ENCODE peak calls at places on chromosomes 5 and 9, in six cellular contexts. F is BJ; X is CD4-positive, alpha-beta T cell; O is GM10248; Y is GM12878; N is upper lobe of right lung. D is an unnamed sample.

GRCh38 chr5:136202800-136203199 is 9.8 kb upstream of the SMIM32 start:
- DNase-seq in X (no peak), F (no peak), O (no peak), Y (no peak), N (peak; percentile 40), D (no peak)

GRCh38 chr5:53779541-53779981 is 219.1 kb downstream of the NDUFS4 start:
- DNase-seq in O (no peak), N (no peak), Y (no peak), F (no peak), X (no peak), D (no peak)

GRCh38 chr5:54309237-54309636 is 1.1 kb downstream of the ARL15 start:
- DNase-seq in Y (no peak), X (no peak), N (no peak), F (no peak), O (no peak), D (no peak)

GRCh38 chr9:131482343-131483006 is 20.2 kb upstream of the POMT1 start:
- DNase-seq in Y (no peak), N (peak; percentile 51), O (no peak), X (no peak), F (no peak), D (no peak)

GRCh38 chr9:74951725-74952151 is 974 bp downstream of the C9orf40 start:
- DNase-seq in Y (no peak), O (peak; percentile 26), X (peak; percentile 14), N (peak; percentile 77), F (no peak), D (no peak)

GRCh38 chr5:125829349-125829748 is 593.9 kb upstream of the GRAMD2B start:
- DNase-seq in X (no peak), Y (no peak), F (no peak), N (no peak), O (peak; percentile 18), D (no peak)

GRCh38 chr9:78023003-78023741 is 8.4 kb downstream of the GNAQ start:
- DNase-seq in Y (no peak), X (no peak), N (no peak), F (no peak), O (no peak), D (no peak)

GRCh38 chr5:172564187-172564586 is 76.9 kb upstream of the NEURL1B start:
- DNase-seq in Y (no peak), O (no peak), X (no peak), N (no peak), F (no peak), D (no peak)

GRCh38 chr9:17462869-17463464 is 115.9 kb upstream of the SH3GL2 start:
- DNase-seq in Y (no peak), N (no peak), X (no peak), O (peak; percentile 13), F (peak; percentile 17), D (peak; percentile 28)

DNA sequence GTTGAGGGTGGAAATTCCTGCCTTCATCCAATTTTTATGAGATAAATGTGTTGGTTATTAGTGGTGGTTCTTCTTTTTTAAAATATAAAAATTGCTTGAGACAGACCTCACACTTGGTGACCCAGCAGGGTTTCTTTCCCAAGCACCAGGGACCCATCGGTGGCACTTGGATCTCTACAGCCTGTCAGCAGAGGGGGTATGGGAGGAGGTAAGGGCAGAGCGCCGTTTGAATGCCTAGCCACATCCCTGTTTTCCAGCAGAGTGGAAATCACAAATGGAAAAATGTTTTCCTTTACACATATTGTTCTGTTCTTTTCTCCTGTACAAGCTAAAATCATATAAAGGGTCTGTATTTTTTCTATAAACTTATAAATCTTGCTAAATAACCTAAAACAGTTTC is 248.0 kb downstream of the NR3C1 start:
- DNase-seq in O (no peak), N (no peak), F (no peak), X (no peak), Y (no peak), D (no peak)
- TF ChIP-seq CTCF in O (no peak), N (no peak), F (peak; percentile 42), X (no peak), Y (no peak), D (peak; percentile 30)

GRCh38 chr9:114367823-114368609 is 19.8 kb downstream of the AKNA start:
- DNase-seq in X (no peak), Y (no peak), N (peak; percentile 55), F (no peak), O (no peak), D (no peak)
- TF ChIP-seq CTCF in X (no peak), Y (no peak), N (no peak), F (no peak), O (no peak), D (no peak)

DNA sequence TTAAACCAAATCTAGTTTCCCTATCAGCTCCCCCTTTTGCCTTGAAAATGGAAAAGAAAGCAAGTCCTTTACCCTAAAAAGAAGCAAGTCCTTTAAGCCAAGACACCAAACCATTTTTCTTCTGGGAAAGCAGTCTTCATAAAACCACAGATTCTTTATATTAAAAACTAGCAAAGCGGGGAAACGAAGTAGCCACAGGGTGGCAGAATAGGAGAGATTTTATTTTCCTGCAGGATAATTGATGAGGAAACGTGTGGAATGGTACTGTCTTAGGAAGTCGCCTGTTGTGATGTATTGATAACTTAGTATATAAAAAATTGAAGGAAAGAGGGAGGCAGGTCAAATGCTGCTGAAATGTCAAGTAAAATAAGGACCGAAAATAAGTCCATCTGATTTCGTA is 41.1 kb downstream of the ZNF883 start:
- DNase-seq in F (no peak), Y (no peak), O (no peak), X (no peak), N (no peak), D (no peak)
- TF ChIP-seq CTCF in F (no peak), Y (no peak), O (no peak), X (no peak), N (no peak), D (no peak)

GRCh38 chr5:13830536-13830935 is 114.0 kb downstream of the DNAH5 start:
- DNase-seq in O (no peak), Y (no peak), F (no peak), N (no peak), X (no peak), D (no peak)

GRCh38 chr5:13833440-13833839 is 111.0 kb downstream of the DNAH5 start:
- DNase-seq in Y (no peak), O (no peak), F (no peak), N (no peak), X (no peak), D (no peak)

GRCh38 chr5:13831236-13831810 is 113.2 kb downstream of the DNAH5 start:
- DNase-seq in N (no peak), F (no peak), Y (no peak), X (no peak), O (no peak), D (no peak)
- TF ChIP-seq CTCF in N (no peak), F (no peak), Y (peak; percentile 9), X (no peak), O (no peak), D (peak; percentile 14)

DNA sequence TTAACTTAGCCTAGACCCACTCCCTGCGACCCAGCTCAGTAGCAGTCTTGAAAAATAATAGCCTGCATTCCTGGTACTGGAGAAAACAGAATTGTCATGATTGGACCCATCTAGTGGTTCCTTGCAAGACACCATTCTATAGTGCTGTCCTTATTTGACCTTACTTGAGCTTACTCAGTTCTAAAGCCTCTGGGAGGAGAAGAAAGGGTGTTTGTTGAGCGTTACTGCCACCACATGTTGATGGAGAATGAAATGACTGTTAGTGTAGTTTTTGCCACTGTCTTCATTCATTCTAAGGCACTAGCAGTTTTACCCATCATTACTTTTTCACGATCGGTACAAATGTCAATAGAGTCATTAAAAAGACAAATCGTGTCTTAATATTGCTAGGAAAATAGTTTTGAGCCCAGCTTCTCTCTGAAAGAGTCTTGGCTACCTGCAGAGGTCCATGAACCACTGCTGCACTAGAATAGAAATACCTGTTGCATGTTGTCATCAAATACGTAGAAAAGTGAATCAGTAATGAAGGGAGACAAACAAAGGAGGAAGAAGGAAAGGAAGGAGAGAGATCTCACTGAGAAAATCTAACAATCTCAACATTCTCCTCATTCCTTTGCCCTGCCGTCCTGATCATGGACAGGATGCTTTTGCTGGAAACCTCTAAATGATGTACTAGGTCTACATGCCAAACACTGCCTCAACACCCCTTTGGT is 96.0 kb downstream of the LIX1 start:
- DNase-seq in X (no peak), O (no peak), N (no peak), Y (no peak), F (no peak), D (no peak)
- TF ChIP-seq CTCF in X (no peak), O (peak; percentile 10), N (no peak), Y (peak; percentile 25), F (no peak), D (no peak)

GRCh38 chr5:149474198-149474597 is 77.0 kb downstream of the CSNK1A1 start:
- DNase-seq in N (no peak), F (no peak), O (no peak), Y (no peak), X (no peak), D (no peak)
- TF ChIP-seq CTCF in N (no peak), F (no peak), O (no peak), Y (no peak), X (no peak), D (no peak)

DNA sequence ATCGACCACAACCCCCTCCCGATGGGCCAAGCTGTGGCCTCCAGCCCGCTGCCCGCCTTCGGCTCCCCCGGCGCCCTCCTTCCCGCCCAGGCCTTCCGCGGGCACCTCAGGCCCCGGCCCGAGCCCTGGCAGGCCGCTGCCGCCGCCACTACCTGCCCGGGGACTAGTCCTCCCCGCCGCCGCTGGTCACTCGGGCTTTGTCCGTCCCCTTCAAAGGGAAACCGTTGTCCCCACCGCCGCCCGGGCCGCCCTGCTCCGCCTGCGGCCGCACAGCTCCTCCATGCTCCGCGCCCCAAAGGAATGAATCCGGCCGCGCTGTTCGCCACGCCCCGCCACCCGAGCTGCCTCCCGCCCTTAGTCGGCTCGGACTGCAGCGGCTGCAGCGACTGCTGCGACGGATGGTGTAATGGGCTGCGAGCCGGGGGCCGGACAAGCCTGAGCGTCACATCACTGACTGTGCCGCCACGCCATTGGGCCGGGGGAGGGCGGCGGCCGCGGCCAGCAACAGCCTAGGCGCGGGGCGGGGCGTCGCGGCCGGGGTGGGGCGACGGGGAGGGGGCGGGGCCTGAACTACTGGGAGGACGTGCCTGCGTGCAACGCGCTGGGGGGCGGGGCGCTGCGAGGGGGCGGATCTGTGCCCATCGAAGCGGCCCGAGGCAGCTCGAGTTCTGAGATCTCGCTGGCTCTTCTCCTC is at the start of gene FEM1C:
- DNase-seq in O (peak; percentile 96), Y (peak; percentile 83), N (peak; percentile 99), F (peak; percentile 85), X (peak; percentile 97), D (peak; percentile 97)
- TF ChIP-seq CTCF in O (no peak), Y (no peak), N (no peak), F (no peak), X (no peak), D (no peak)

D was measured in AG09319.